ENCODE peak calls at places on chromosome 15, in five cellular contexts. T is MCF 10A, Q is EH, M is activated T-cell treated with anti-CD3 and anti-CD28 coated beads for 1 hour, G is nephron progenitor cell. U is an unnamed sample.

GRCh38 chr15:101048191-101049011 is 129.2 kb downstream of the LRRK1 start:
- DNase-seq in G (no peak), M (no peak), Q (no peak), T (no peak), U (no peak)

GRCh38 chr15:67242665-67243064 is 11.8 kb downstream of the AAGAB start:
- DNase-seq in G (no peak), M (no peak), T (peak), Q (peak), U (peak)

GRCh38 chr15:42228036-42228435 is 19.9 kb upstream of the VPS39 start:
- DNase-seq in G (no peak), T (no peak), M (no peak), Q (no peak), U (no peak)

GRCh38 chr15:56749982-56750381 is 16.7 kb upstream of the ZNF280D start:
- DNase-seq in M (no peak), G (no peak), T (peak), Q (peak), U (no peak)

GRCh38 chr15:71687902-71688508 is 122.3 kb upstream of the NR2E3 start:
- DNase-seq in G (no peak), Q (peak), M (no peak), T (peak), U (no peak)

GRCh38 chr15:27889258-27889657 is 209.9 kb downstream of the OCA2 start:
- DNase-seq in Q (no peak), T (no peak), M (no peak), G (no peak), U (no peak)

GRCh38 chr15:93152951-93153350 is 63.9 kb upstream of the RGMA start:
- DNase-seq in Q (no peak), M (no peak), T (peak), G (no peak), U (no peak)

GRCh38 chr15:57213783-57214366 is 162.4 kb upstream of the CGNL1 start:
- DNase-seq in T (peak), G (no peak), M (no peak), Q (peak), U (peak)

GRCh38 chr15:78405336-78405924 is 32.6 kb upstream of the IREB2 start:
- DNase-seq in G (no peak), M (no peak), T (no peak), Q (no peak), U (no peak)

GRCh38 chr15:90916461-90916860 is 13.4 kb downstream of the MAN2A2 start:
- DNase-seq in Q (no peak), T (no peak), G (no peak), M (no peak), U (no peak)

GRCh38 chr15:71125831-71126453 is 10.7 kb downstream of the THSD4 start:
- DNase-seq in G (no peak), Q (no peak), M (no peak), T (no peak), U (no peak)